ENCODE peak calls at places on chromosomes 1 and 21, in ten cellular contexts. R is IMR-90, W is left lung, X is prostate gland, K is neural progenitor cell, Z is fibroblast of the aortic adventitia, M is Calu3, J is tibial nerve, G is A549, E is progenitor cell of endocrine pancreas. T is an unnamed sample.

GRCh38 chr21:45845790-45846130 is 135.8 kb upstream of the COL6A1 start:
- DNase-seq in J (no peak), Z (no peak), E (no peak), X (no peak), M (no peak), K (no peak), W (no peak), G (no peak), R (no peak), T (peak; percentile 34)

GRCh38 chr1:87421809-87422208 is 93.1 kb downstream of the LMO4 start:
- DNase-seq in M (no peak), G (no peak), K (no peak), X (no peak), R (no peak), E (no peak), J (no peak), W (no peak), Z (no peak), T (no peak)

GRCh38 chr1:1318131-1318652 is 6.3 kb downstream of the INTS11 start:
- DNase-seq in K (no peak), W (peak; percentile 83), G (no peak), J (peak; percentile 85), R (peak; percentile 95), Z (peak; percentile 96), X (peak; percentile 86), E (no peak), M (peak; percentile 73), T (no peak)

GRCh38 chr1:185861630-185862029 is 127.4 kb downstream of the HMCN1 start:
- DNase-seq in J (no peak), Z (peak; percentile 85), R (peak; percentile 59), X (no peak), E (no peak), G (no peak), W (no peak), M (no peak), K (no peak), T (no peak)

GRCh38 chr1:30106125-30106524 is 617.3 kb downstream of the MATN1 start:
- DNase-seq in J (no peak), X (peak; percentile 6), G (peak; percentile 38), W (no peak), M (peak; percentile 74), Z (peak; percentile 7), E (peak; percentile 61), R (peak; percentile 18), K (peak; percentile 82), T (no peak)

GRCh38 chr1:172167801-172168596 is 252.5 kb upstream of the C1orf105 start:
- DNase-seq in E (no peak), R (peak; percentile 81), W (no peak), J (no peak), G (no peak), X (no peak), K (no peak), Z (peak; percentile 98), M (peak; percentile 62), T (no peak)

GRCh38 chr1:154129392-154129970 is 25.4 kb downstream of the NUP210L start:
- DNase-seq in E (no peak), W (no peak), J (no peak), R (peak; percentile 26), G (no peak), K (no peak), Z (no peak), X (no peak), M (no peak), T (no peak)

GRCh38 chr1:15749399-15750291 is 7.3 kb downstream of the TMEM82 start:
- DNase-seq in X (no peak), M (no peak), G (no peak), W (no peak), R (no peak), Z (peak; percentile 51), J (no peak), E (no peak), K (no peak), T (no peak)

GRCh38 chr1:95233321-95233736 is 681 bp upstream of the RWDD3 start:
- DNase-seq in J (peak; percentile 15), X (peak; percentile 10), R (peak; percentile 21), G (peak; percentile 13), K (peak; percentile 41), E (no peak), W (peak; percentile 37), Z (no peak), M (peak; percentile 30), T (no peak)

GRCh38 chr1:111234258-111234657 is 6.7 kb downstream of the CHI3L2 start:
- DNase-seq in J (no peak), R (peak; percentile 35), W (no peak), K (no peak), X (no peak), Z (no peak), M (no peak), E (no peak), G (no peak), T (no peak)

GRCh38 chr1:209802780-209803152 is 3.2 kb downstream of the IRF6 start:
- DNase-seq in R (no peak), M (no peak), K (no peak), X (no peak), W (no peak), G (no peak), E (no peak), J (no peak), Z (no peak), T (no peak)

GRCh38 chr1:14415396-14415795 is 183.1 kb upstream of the KAZN start:
- DNase-seq in Z (no peak), K (peak; percentile 50), E (no peak), X (no peak), M (no peak), G (no peak), J (no peak), R (no peak), W (no peak), T (no peak)

GRCh38 chr1:27951396-27951795 is 8.4 kb upstream of the XKR8 start:
- DNase-seq in M (no peak), E (no peak), K (no peak), W (no peak), X (no peak), G (no peak), R (no peak), Z (no peak), J (no peak), T (no peak)

GRCh38 chr1:93704063-93704462 is 22.4 kb upstream of the BCAR3 start:
- DNase-seq in X (no peak), W (no peak), Z (no peak), G (no peak), R (no peak), M (no peak), J (no peak), K (no peak), E (no peak), T (no peak)

GRCh38 chr1:96387785-96388184 is 333.8 kb upstream of the PTBP2 start:
- DNase-seq in K (no peak), E (no peak), Z (no peak), G (no peak), X (no peak), W (no peak), M (no peak), J (no peak), R (no peak), T (no peak)

GRCh38 chr1:44730741-44731512 is at the start of gene RNU5D-1:
- DNase-seq in R (peak; percentile 98), J (peak; percentile 96), E (peak; percentile 60), Z (peak; percentile 99), G (peak; percentile 72), X (peak; percentile 86), M (peak; percentile 96), W (peak; percentile 94), K (peak; percentile 94), T (peak; percentile 84)

GRCh38 chr1:226672217-226672838 is 66.8 kb downstream of the ITPKB start:
- DNase-seq in K (no peak), Z (no peak), W (no peak), G (no peak), R (no peak), M (no peak), X (peak; percentile 53), J (no peak), E (no peak), T (no peak)

GRCh38 chr1:42479621-42480020 is 16.5 kb downstream of the CCDC30 start:
- DNase-seq in J (no peak), E (no peak), M (no peak), G (peak; percentile 32), R (peak; percentile 19), K (peak; percentile 18), W (no peak), X (no peak), Z (no peak), T (no peak)
- TF ChIP-seq CTCF in J (no peak), E (no peak), M (no peak), G (no peak), R (no peak), K (peak; percentile 36), W (no peak), X (no peak), Z (peak; percentile 4), T (peak; percentile 50)

GRCh38 chr1:26536521-26536920 is 7.0 kb downstream of the RPS6KA1 start:
- DNase-seq in K (no peak), J (no peak), Z (no peak), G (no peak), E (no peak), M (no peak), X (no peak), W (no peak), R (no peak), T (no peak)

GRCh38 chr1:26537951-26538352 is 8.4 kb downstream of the RPS6KA1 start:
- DNase-seq in E (no peak), M (peak; percentile 13), W (peak; percentile 65), G (peak; percentile 38), R (peak; percentile 45), K (peak; percentile 32), J (no peak), Z (peak; percentile 12), X (no peak), T (no peak)

GRCh38 chr1:26539722-26540121 is 10.2 kb downstream of the RPS6KA1 start:
- DNase-seq in K (no peak), R (peak; percentile 32), G (no peak), W (no peak), E (no peak), M (no peak), X (no peak), Z (no peak), J (no peak), T (no peak)

GRCh38 chr1:26540346-26540745 is 10.8 kb downstream of the RPS6KA1 start:
- DNase-seq in E (no peak), G (no peak), K (no peak), R (no peak), M (no peak), W (no peak), X (no peak), J (no peak), Z (no peak), T (no peak)

GRCh38 chr1:26538480-26539412 is 9.2 kb downstream of the RPS6KA1 start:
- DNase-seq in G (peak; percentile 51), M (peak; percentile 47), X (peak; percentile 22), W (no peak), K (peak; percentile 64), J (no peak), Z (peak; percentile 38), R (peak; percentile 26), E (no peak), T (no peak)
- TF ChIP-seq CTCF in G (peak; percentile 37), M (peak; percentile 15), X (peak; percentile 16), W (peak; percentile 71), K (peak; percentile 60), J (no peak), Z (peak; percentile 51), R (peak; percentile 47), E (peak; percentile 53), T (peak; percentile 66)

GRCh38 chr1:22024485-22025367 is 23.3 kb downstream of the CELA3A start:
- DNase-seq in R (peak; percentile 81), M (no peak), K (peak; percentile 73), X (peak; percentile 27), W (peak; percentile 73), E (peak; percentile 17), G (peak; percentile 83), J (peak; percentile 48), Z (peak; percentile 86), T (no peak)
- TF ChIP-seq CTCF in R (no peak), M (no peak), K (no peak), X (no peak), W (no peak), E (no peak), G (peak; percentile 5), J (peak; percentile 4), Z (peak; percentile 5), T (no peak)

GRCh38 chr1:34549199-34549598 is 205.6 kb upstream of the GJB5 start:
- DNase-seq in E (peak; percentile 27), W (no peak), K (peak; percentile 65), X (peak; percentile 16), J (no peak), G (no peak), Z (no peak), R (no peak), M (peak; percentile 76), T (no peak)
- TF ChIP-seq CTCF in E (peak; percentile 55), W (no peak), K (peak; percentile 50), X (no peak), J (no peak), G (no peak), Z (no peak), R (no peak), M (peak; percentile 30), T (peak; percentile 47)

T was measured in type B pancreatic cell.